ENCODE peak calls at places on chromosome 15, in six cellular contexts. T is stimulated activated CD4-positive, alpha-beta T cell treated with anti-CD3 and anti-CD28 coated beads, Interleukin-4, amount 100 ng/mL, for 48 hours; N is foreskin fibroblast; M is GM20000; H is left colon; R is activated CD4-positive, alpha-beta T cell treated with anti-CD3 and anti-CD28 coated beads for 24 hours. O is an unnamed sample.

GRCh38 chr15:49187537-49188245 is 17.6 kb downstream of the GALK2 start:
- DNase-seq in T (no peak), N (peak), M (no peak), H (no peak), R (no peak), O (no peak)

GRCh38 chr15:69573815-69574472 is 121.3 kb downstream of the RPLP1 start:
- DNase-seq in T (peak), N (no peak), M (peak), H (no peak), R (peak), O (no peak)

GRCh38 chr15:61364871-61365270 is 135.8 kb upstream of the RORA start:
- DNase-seq in T (no peak), N (no peak), M (no peak), H (no peak), R (no peak), O (no peak)

GRCh38 chr15:99305761-99306505 is 54.7 kb downstream of the LRRC28 start:
- DNase-seq in T (no peak), N (peak), M (no peak), H (no peak), R (no peak), O (peak)

GRCh38 chr15:92653836-92654524 is 1.6 kb downstream of the FAM174B start:
- DNase-seq in T (no peak), N (no peak), M (peak), H (peak), R (no peak), O (no peak)

GRCh38 chr15:76386178-76386577 is 49.6 kb downstream of the ISL2 start:
- DNase-seq in T (no peak), N (no peak), M (no peak), H (no peak), R (no peak), O (no peak)

GRCh38 chr15:48472756-48473155 is 141.5 kb downstream of the DUT start:
- DNase-seq in T (no peak), N (peak), M (no peak), H (no peak), R (no peak), O (peak)

GRCh38 chr15:80489030-80489594 is 84.9 kb downstream of the ARNT2 start:
- DNase-seq in T (no peak), N (peak), M (no peak), H (no peak), R (no peak), O (no peak)

GRCh38 chr15:73951591-73951990 is 25.3 kb downstream of the LOXL1 start:
- DNase-seq in T (no peak), N (no peak), M (no peak), H (no peak), R (no peak), O (no peak)

GRCh38 chr15:69892351-69892750 is 205.4 kb downstream of the TLE3 start:
- DNase-seq in T (no peak), N (no peak), M (no peak), H (no peak), R (no peak), O (no peak)

GRCh38 chr15:74136584-74137543 is 6.5 kb downstream of the ISLR2 start:
- DNase-seq in T (no peak), N (no peak), M (peak), H (no peak), R (no peak), O (no peak)

GRCh38 chr15:73048624-73049295 is 3.5 kb upstream of the NEO1 start:
- DNase-seq in T (no peak), N (no peak), M (no peak), H (no peak), R (no peak), O (no peak)

GRCh38 chr15:100457201-100457600 is 71.5 kb downstream of the CERS3 start:
- DNase-seq in T (no peak), N (peak), M (no peak), H (no peak), R (no peak), O (peak)

GRCh38 chr15:73321496-73322344 is 47.0 kb downstream of the HCN4 start:
- DNase-seq in T (no peak), N (no peak), M (no peak), H (no peak), R (no peak), O (no peak)

GRCh38 chr15:32651229-32651837 is 9.8 kb downstream of the SCG5 start:
- DNase-seq in T (peak), N (peak), M (peak), H (no peak), R (peak), O (peak)

GRCh38 chr15:39504812-39505211 is 76.1 kb upstream of the THBS1 start:
- DNase-seq in T (no peak), N (peak), M (no peak), H (no peak), R (no peak), O (no peak)

GRCh38 chr15:94070341-94071275 is 160.8 kb upstream of the MCTP2 start:
- DNase-seq in T (no peak), N (peak), M (no peak), H (peak), R (no peak), O (no peak)

GRCh38 chr15:91271565-91272153 is 171.6 kb downstream of the SV2B start:
- DNase-seq in T (peak), N (peak), M (peak), H (no peak), R (peak), O (peak)

GRCh38 chr15:61742591-61742990 is 317.7 kb downstream of the VPS13C start:
- DNase-seq in T (no peak), N (no peak), M (no peak), H (no peak), R (no peak), O (no peak)

GRCh38 chr15:69402816-69403215 is 11.3 kb upstream of the KIF23 start:
- DNase-seq in T (no peak), N (no peak), M (no peak), H (no peak), R (no peak), O (no peak)

GRCh38 chr15:20348291-20348899 is 193.2 kb downstream of the GOLGA6L6 start:
- DNase-seq in T (no peak), N (no peak), M (peak), H (no peak), R (no peak), O (no peak)

GRCh38 chr15:78415284-78415683 is 22.7 kb upstream of the IREB2 start:
- DNase-seq in T (no peak), N (no peak), M (no peak), H (no peak), R (no peak), O (no peak)